ENCODE peak calls at places on chromosome 20, in seven cellular contexts. H, Z, A, Y, X, D and W are unnamed samples.

GRCh38 chr20:60788070-60788469 is 464.0 kb upstream of the CDH4 start:
- DNase-seq in H (no peak), Z (no peak), A (no peak), Y (no peak), X (no peak), D (no peak), W (no peak)

GRCh38 chr20:50516180-50516934 is 6.2 kb downstream of the PTPN1 start:
- DNase-seq in H (no peak), Z (no peak), A (no peak), Y (no peak), X (no peak), D (no peak), W (no peak)

GRCh38 chr20:33093582-33093981 is 14.1 kb downstream of the BPIFB4 start:
- DNase-seq in H (no peak), Z (no peak), A (no peak), Y (no peak), X (no peak), D (no peak), W (no peak)

GRCh38 chr20:29297411-29298270 is 1959.8 kb upstream of the DEFB115 start:
- DNase-seq in H (no peak), Z (no peak), A (no peak), Y (no peak), X (no peak), D (no peak), W (no peak)

GRCh38 chr20:878511-879307 is 37.4 kb downstream of the ANGPT4 start:
- DNase-seq in H (peak), Z (no peak), A (no peak), Y (peak), X (no peak), D (peak), W (no peak)

GRCh38 chr20:5008743-5009142 is 7.4 kb upstream of the SLC23A2 start:
- DNase-seq in H (no peak), Z (no peak), A (no peak), Y (no peak), X (no peak), D (no peak), W (no peak)

GRCh38 chr20:12311102-12311865 is 393.6 kb downstream of the BTBD3 start:
- DNase-seq in H (no peak), Z (no peak), A (no peak), Y (no peak), X (no peak), D (no peak), W (no peak)

GRCh38 chr20:20864346-20865096 is 152.1 kb upstream of the RALGAPA2 start:
- DNase-seq in H (peak), Z (peak), A (no peak), Y (no peak), X (no peak), D (no peak), W (no peak)

GRCh38 chr20:2340823-2341222 is 39.9 kb upstream of the TGM6 start:
- DNase-seq in H (no peak), Z (no peak), A (no peak), Y (no peak), X (no peak), D (no peak), W (no peak)

GRCh38 chr20:34268851-34269668 is 27.8 kb downstream of the ASIP start:
- DNase-seq in H (no peak), Z (no peak), A (peak), Y (peak), X (no peak), D (peak), W (peak)

GRCh38 chr20:63706852-63707557 is 771 bp downstream of the ARFRP1 start:
- DNase-seq in H (peak), Z (peak), A (peak), Y (peak), X (no peak), D (no peak), W (no peak)

GRCh38 chr20:11432407-11432806 is 485.3 kb upstream of the BTBD3 start:
- DNase-seq in H (peak), Z (peak), A (no peak), Y (no peak), X (no peak), D (peak), W (no peak)

GRCh38 chr20:23151008-23151703 is 65.0 kb upstream of the CD93 start:
- DNase-seq in H (no peak), Z (no peak), A (no peak), Y (no peak), X (no peak), D (no peak), W (no peak)

GRCh38 chr20:29410805-29411457 is 1846.5 kb upstream of the DEFB115 start:
- DNase-seq in H (no peak), Z (no peak), A (no peak), Y (no peak), X (no peak), D (no peak), W (no peak)

GRCh38 chr20:54255157-54255556 is 47.3 kb downstream of the PFDN4 start:
- DNase-seq in H (no peak), Z (peak), A (no peak), Y (no peak), X (no peak), D (peak), W (no peak)

GRCh38 chr20:20691477-20691863 is 21.0 kb downstream of the RALGAPA2 start:
- DNase-seq in H (no peak), Z (no peak), A (no peak), Y (no peak), X (no peak), D (no peak), W (no peak)

GRCh38 chr20:48124960-48125359 is 339.7 kb upstream of the SULF2 start:
- DNase-seq in H (no peak), Z (no peak), A (no peak), Y (no peak), X (no peak), D (no peak), W (no peak)
- TF ChIP-seq CTCF in H (no peak), Z (no peak), A (no peak), Y (no peak), X (no peak), D (no peak), W (no peak)

GRCh38 chr20:40331699-40332098 is 357.3 kb downstream of the MAFB start:
- DNase-seq in H (no peak), Z (no peak), A (no peak), Y (no peak), X (no peak), D (no peak), W (no peak)
- TF ChIP-seq CTCF in H (no peak), Z (no peak), A (no peak), Y (no peak), X (no peak), D (no peak), W (no peak)

DNA sequence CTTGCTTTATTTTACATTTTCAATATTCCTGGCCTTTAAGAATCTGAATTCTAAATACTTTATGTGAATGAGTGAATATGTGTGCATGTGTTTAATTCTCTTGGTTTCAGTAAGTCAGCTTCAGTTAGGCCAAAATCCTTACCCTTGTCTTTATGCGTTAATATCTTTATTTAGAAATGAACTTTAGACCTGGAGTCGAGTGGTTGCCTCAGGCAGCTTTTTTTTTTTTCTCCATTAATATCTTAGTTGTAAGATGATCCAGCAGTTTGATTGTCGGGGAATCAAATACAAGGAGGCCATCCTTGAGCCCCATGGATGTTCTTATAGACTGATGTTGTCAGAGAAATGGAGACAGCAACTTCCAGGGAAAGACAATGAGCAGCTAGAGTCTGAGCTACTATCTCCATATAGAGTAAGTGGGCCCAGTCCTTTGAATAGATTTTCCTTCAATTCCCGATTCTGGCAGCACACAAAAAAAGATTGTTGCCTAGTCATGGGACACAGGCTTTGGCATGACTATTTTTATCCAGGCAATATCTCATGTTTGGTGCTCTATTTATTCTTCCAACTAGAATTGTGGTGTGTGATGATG is 398.0 kb downstream of the DHX35 start:
- DNase-seq in H (no peak), Z (no peak), A (no peak), Y (no peak), X (no peak), D (no peak), W (no peak)
- TF ChIP-seq CTCF in H (no peak), Z (no peak), A (no peak), Y (no peak), X (no peak), D (no peak), W (no peak)

GRCh38 chr20:45470262-45470931 is 844 bp downstream of the WFDC2 start:
- DNase-seq in H (no peak), Z (no peak), A (peak), Y (peak), X (no peak), D (no peak), W (no peak)

GRCh38 chr20:45467861-45468260 is 1.7 kb upstream of the WFDC2 start:
- DNase-seq in H (no peak), Z (no peak), A (no peak), Y (no peak), X (no peak), D (no peak), W (no peak)

GRCh38 chr20:45469336-45470261 is at the start of gene WFDC2:
- DNase-seq in H (no peak), Z (no peak), A (peak), Y (peak), X (no peak), D (no peak), W (no peak)

GRCh38 chr20:45467172-45467571 is 2.4 kb upstream of the WFDC2 start:
- DNase-seq in H (no peak), Z (no peak), A (no peak), Y (no peak), X (no peak), D (no peak), W (no peak)

GRCh38 chr20:45470939-45471338 is 1.4 kb downstream of the WFDC2 start:
- DNase-seq in H (no peak), Z (no peak), A (no peak), Y (no peak), X (no peak), D (no peak), W (no peak)
- TF ChIP-seq CTCF in H (no peak), Z (no peak), A (peak), Y (no peak), X (no peak), D (no peak), W (no peak)

DNA sequence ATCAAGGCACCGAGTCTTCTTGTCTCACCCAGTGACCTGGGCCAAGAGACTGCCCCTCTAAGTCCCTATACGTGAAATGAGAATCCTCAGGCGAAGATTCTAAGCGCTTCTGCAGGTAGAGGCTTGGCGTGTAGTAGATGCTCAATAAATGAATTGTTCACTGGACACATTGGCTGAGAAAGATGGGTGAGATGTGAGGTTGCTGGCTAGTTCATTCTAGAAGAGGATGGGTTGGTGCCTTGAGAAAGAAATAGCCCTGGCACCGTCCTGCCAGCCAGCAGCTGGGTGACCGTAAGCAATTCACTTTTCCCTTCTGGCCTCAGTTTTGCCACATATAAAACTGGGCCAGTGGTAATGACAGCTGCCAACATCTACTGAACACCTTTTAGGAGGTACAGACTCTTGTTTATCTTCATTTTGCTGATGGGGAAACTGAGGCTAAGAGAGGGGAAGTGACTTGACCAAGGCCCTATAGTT is 1.4 kb downstream of the SRC start:
- DNase-seq in H (no peak), Z (no peak), A (no peak), Y (no peak), X (no peak), D (no peak), W (no peak)
- TF ChIP-seq CTCF in H (no peak), Z (no peak), A (no peak), Y (no peak), X (no peak), D (no peak), W (no peak)

GRCh38 chr20:3658019-3658707 is 5.0 kb downstream of the GFRA4 start:
- DNase-seq in H (no peak), Z (no peak), A (no peak), Y (no peak), X (no peak), D (no peak), W (no peak)

GRCh38 chr20:3658708-3659491 is 4.3 kb downstream of the GFRA4 start:
- DNase-seq in H (no peak), Z (no peak), A (no peak), Y (no peak), X (no peak), D (no peak), W (no peak)

GRCh38 chr20:3660262-3661059 is 2.7 kb downstream of the GFRA4 start:
- DNase-seq in H (no peak), Z (no peak), A (no peak), Y (no peak), X (no peak), D (no peak), W (no peak)

GRCh38 chr20:3661060-3661820 is 2.0 kb downstream of the GFRA4 start:
- DNase-seq in H (no peak), Z (no peak), A (no peak), Y (no peak), X (no peak), D (no peak), W (no peak)

DNA sequence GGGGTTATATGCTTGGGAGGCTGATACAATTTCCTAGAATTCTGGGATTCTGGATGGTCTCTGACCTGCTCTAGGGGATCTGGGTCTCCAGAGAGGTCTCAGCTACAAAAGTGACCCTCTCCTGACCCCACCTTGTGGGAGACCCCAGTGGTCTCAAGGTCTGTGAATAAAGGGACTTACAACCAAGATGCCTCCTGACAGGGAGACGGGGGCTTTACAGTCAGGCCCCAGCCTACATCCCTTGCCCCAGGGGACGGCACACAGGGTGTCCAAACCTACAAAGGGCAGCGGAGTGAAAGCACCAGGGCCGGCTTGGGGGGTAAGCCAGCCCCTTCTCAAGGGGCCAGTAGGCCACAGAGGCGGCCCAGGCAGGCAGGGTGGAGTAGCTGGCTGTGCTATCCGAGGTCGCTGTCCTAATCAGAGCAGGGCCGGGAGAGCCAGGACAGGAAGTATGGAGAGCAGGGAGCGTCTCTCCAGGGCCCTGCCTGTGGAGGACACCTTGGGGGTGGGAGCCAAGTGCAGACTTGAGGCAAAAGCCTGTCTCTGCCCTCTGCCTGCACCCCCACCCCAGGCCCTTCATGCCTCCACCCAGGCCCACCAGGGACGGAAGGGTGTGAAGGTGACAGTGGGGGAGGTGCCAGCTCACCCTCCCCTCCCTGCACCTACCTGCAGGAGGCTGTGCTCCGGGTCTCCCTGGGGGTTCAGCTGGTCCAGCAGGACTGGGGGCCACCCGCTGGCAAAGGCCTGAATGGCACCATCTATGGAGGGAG is 3.5 kb downstream of the GFRA4 start:
- DNase-seq in H (no peak), Z (no peak), A (no peak), Y (no peak), X (no peak), D (no peak), W (no peak)
- TF ChIP-seq CTCF in H (no peak), Z (peak), A (no peak), Y (no peak), X (no peak), D (no peak), W (no peak)

DNA sequence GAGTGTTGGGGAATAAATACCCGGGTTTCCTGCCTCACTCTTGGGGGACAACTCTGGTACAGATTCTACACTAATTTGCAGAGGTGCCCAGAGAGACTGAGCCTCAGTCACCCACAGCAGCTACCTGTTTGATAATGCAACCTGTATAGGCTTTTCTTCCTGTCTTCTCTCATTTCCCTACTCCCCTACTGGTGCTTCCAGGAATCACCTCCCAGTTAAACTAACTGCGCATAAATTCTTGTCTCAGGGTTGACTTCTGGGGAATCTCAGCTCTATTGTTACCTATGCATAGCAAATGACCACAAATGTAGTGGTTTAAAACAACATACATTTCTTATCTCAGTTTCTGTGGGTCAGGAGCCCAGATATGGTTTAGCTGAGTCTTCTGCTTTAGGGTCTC is 11.3 kb downstream of the OCSTAMP start:
- DNase-seq in H (no peak), Z (no peak), A (no peak), Y (no peak), X (no peak), D (no peak), W (no peak)
- TF ChIP-seq CTCF in H (no peak), Z (peak), A (no peak), Y (peak), X (no peak), D (no peak), W (no peak)

GRCh38 chr20:62292115-62292514 is 10.7 kb upstream of the ADRM1 start:
- DNase-seq in H (no peak), Z (no peak), A (no peak), Y (no peak), X (no peak), D (no peak), W (no peak)

GRCh38 chr20:62291251-62292066 is 11.3 kb upstream of the ADRM1 start:
- DNase-seq in H (no peak), Z (no peak), A (no peak), Y (no peak), X (no peak), D (no peak), W (no peak)

GRCh38 chr20:62294516-62294915 is 8.3 kb upstream of the ADRM1 start:
- DNase-seq in H (no peak), Z (no peak), A (no peak), Y (no peak), X (no peak), D (no peak), W (no peak)

GRCh38 chr20:62289898-62290297 is 12.9 kb upstream of the ADRM1 start:
- DNase-seq in H (no peak), Z (no peak), A (no peak), Y (no peak), X (no peak), D (no peak), W (no peak)

GRCh38 chr20:62293111-62293784 is 9.5 kb upstream of the ADRM1 start:
- DNase-seq in H (no peak), Z (no peak), A (no peak), Y (no peak), X (no peak), D (no peak), W (no peak)
- TF ChIP-seq CTCF in H (no peak), Z (no peak), A (no peak), Y (no peak), X (no peak), D (no peak), W (no peak)

GRCh38 chr20:47306755-47307370 is 49.6 kb downstream of the ZMYND8 start:
- DNase-seq in H (no peak), Z (no peak), A (no peak), Y (no peak), X (no peak), D (no peak), W (no peak)

GRCh38 chr20:47303736-47304135 is 52.8 kb downstream of the ZMYND8 start:
- DNase-seq in H (no peak), Z (no peak), A (no peak), Y (no peak), X (no peak), D (no peak), W (no peak)

GRCh38 chr20:47305667-47306066 is 50.8 kb downstream of the ZMYND8 start:
- DNase-seq in H (no peak), Z (no peak), A (no peak), Y (no peak), X (no peak), D (no peak), W (no peak)

GRCh38 chr20:47306095-47306494 is 50.4 kb downstream of the ZMYND8 start:
- DNase-seq in H (no peak), Z (no peak), A (no peak), Y (no peak), X (no peak), D (no peak), W (no peak)

DNA sequence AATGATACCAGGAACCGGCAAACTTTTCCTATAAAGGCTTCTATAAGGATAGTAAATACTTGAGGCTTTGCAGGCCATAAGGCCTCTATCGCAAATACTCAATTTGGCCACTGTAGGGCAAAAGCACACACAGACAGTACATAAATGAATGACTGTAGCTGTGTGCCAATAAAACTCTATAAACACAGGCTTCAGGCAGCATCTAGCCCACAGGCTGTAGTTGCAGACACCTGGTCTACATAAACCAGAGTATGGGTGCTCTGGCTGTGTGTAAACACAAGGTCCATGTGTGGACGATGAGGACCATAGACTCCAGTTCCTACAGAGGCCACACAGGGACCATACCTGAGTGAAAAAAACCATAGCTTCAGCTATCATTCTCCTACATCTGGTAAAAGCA is 52.2 kb downstream of the ZMYND8 start:
- DNase-seq in H (no peak), Z (peak), A (no peak), Y (no peak), X (no peak), D (peak), W (no peak)
- TF ChIP-seq CTCF in H (no peak), Z (peak), A (no peak), Y (no peak), X (no peak), D (no peak), W (no peak)

GRCh38 chr20:56249244-56249955 is 868 bp downstream of the MC3R start:
- DNase-seq in H (peak), Z (no peak), A (peak), Y (no peak), X (no peak), D (no peak), W (no peak)
- TF ChIP-seq CTCF in H (peak), Z (peak), A (no peak), Y (no peak), X (peak), D (peak), W (no peak)